ENCODE peak calls at places on chromosomes 1 and 21, in nine cellular contexts. I is hepatocyte, W is MM.1S, N is SK-N-SH, P is HCT116, D is PC-3, T is Karpas-422, H is fibroblast of lung, Z is osteoblast. C is an unnamed sample. For H3K79me2, the result is how much of the 10 kb centered on the place peaks cover.

GRCh38 chr1:160640359-160641123 is 6.3 kb downstream of the SLAMF1 start:
- DNase-seq in P (no peak), W (no peak), I (no peak), T (no peak), Z (peak), N (no peak), D (no peak), H (no peak), C (peak)

GRCh38 chr1:241837901-241838300 is 10.1 kb upstream of the EXO1 start:
- DNase-seq in I (peak), Z (no peak), D (peak), N (no peak), T (no peak), H (peak), P (no peak), W (no peak), C (no peak)

GRCh38 chr1:153245466-153245865 is 14.0 kb upstream of the LORICRIN start:
- DNase-seq in D (no peak), N (no peak), H (no peak), I (no peak), T (no peak), P (no peak), Z (no peak), W (no peak), C (no peak)

GRCh38 chr1:79431341-79431740 is 424.8 kb upstream of the ADGRL4 start:
- DNase-seq in D (no peak), W (no peak), I (no peak), H (no peak), Z (peak), P (no peak), N (no peak), T (no peak), C (no peak)

GRCh38 chr1:111006556-111006955 is 42.8 kb upstream of the LRIF1 start:
- DNase-seq in H (no peak), I (no peak), W (no peak), D (no peak), P (no peak), T (no peak), Z (no peak), N (no peak), C (no peak)

GRCh38 chr1:183105449-183105848 is 80.6 kb upstream of the LAMC2 start:
- DNase-seq in I (no peak), Z (no peak), N (no peak), H (peak), P (no peak), W (no peak), D (no peak), T (no peak), C (no peak)

GRCh38 chr1:35726814-35727433 is 8.2 kb upstream of the C1orf216 start:
- DNase-seq in H (peak), N (peak), Z (peak), P (peak), T (peak), D (peak), I (peak), W (peak), C (peak)

GRCh38 chr1:246459213-246459612 is 47.9 kb downstream of the SMYD3 start:
- DNase-seq in P (no peak), H (no peak), I (no peak), N (no peak), Z (no peak), W (no peak), T (peak), D (no peak), C (no peak)

GRCh38 chr1:29269356-29269755 is 33.0 kb downstream of the PTPRU start:
- DNase-seq in I (no peak), T (peak), P (no peak), D (no peak), N (no peak), Z (no peak), W (no peak), H (no peak), C (no peak)

GRCh38 chr1:227759345-227760300 is 24.4 kb downstream of the SNAP47 start:
- DNase-seq in Z (peak), W (no peak), I (peak), D (peak), T (no peak), N (no peak), H (peak), P (no peak), C (peak)

GRCh38 chr1:232614811-232615210 is 15.1 kb downstream of the SIPA1L2 start:
- DNase-seq in W (no peak), D (no peak), Z (no peak), N (no peak), P (no peak), I (no peak), H (peak), T (no peak), C (no peak)

GRCh38 chr21:23127973-23128372 is 2129.8 kb downstream of the NCAM2 start:
- DNase-seq in D (no peak), H (no peak), P (no peak), W (no peak), N (no peak), T (no peak), Z (no peak), I (no peak), C (no peak)

GRCh38 chr1:46605242-46605641 is 1.2 kb upstream of the MKNK1 start:
- DNase-seq in H (no peak), Z (no peak), T (no peak), I (no peak), D (no peak), W (no peak), P (no peak), N (no peak), C (no peak)

GRCh38 chr1:196733091-196733970 is 41.3 kb upstream of the CFHR3 start:
- DNase-seq in N (no peak), H (no peak), W (no peak), P (no peak), Z (no peak), T (no peak), D (no peak), I (no peak), C (no peak)

GRCh38 chr1:4636186-4636585 is 18.2 kb upstream of the AJAP1 start:
- DNase-seq in P (no peak), H (no peak), I (no peak), D (no peak), N (no peak), Z (peak), W (no peak), T (no peak), C (no peak)

GRCh38 chr1:245155186-245156040 is 628 bp downstream of the KIF26B start:
- DNase-seq in Z (peak), D (peak), N (peak), W (no peak), I (peak), P (no peak), H (peak), T (no peak), C (peak)

GRCh38 chr1:187408217-187409004 is 579.7 kb downstream of the PLA2G4A start:
- DNase-seq in T (no peak), P (no peak), N (no peak), W (no peak), D (no peak), Z (no peak), H (peak), I (no peak), C (peak)

GRCh38 chr1:54094001-54094729 is 40.8 kb downstream of the TCEANC2 start:
- DNase-seq in T (no peak), D (peak), I (peak), H (no peak), W (no peak), P (no peak), N (no peak), Z (no peak), C (no peak)

GRCh38 chr1:182227864-182228547 is 163.6 kb downstream of the GLUL start:
- DNase-seq in I (no peak), D (no peak), H (no peak), N (no peak), Z (no peak), P (no peak), T (no peak), W (no peak), C (no peak)

DNA sequence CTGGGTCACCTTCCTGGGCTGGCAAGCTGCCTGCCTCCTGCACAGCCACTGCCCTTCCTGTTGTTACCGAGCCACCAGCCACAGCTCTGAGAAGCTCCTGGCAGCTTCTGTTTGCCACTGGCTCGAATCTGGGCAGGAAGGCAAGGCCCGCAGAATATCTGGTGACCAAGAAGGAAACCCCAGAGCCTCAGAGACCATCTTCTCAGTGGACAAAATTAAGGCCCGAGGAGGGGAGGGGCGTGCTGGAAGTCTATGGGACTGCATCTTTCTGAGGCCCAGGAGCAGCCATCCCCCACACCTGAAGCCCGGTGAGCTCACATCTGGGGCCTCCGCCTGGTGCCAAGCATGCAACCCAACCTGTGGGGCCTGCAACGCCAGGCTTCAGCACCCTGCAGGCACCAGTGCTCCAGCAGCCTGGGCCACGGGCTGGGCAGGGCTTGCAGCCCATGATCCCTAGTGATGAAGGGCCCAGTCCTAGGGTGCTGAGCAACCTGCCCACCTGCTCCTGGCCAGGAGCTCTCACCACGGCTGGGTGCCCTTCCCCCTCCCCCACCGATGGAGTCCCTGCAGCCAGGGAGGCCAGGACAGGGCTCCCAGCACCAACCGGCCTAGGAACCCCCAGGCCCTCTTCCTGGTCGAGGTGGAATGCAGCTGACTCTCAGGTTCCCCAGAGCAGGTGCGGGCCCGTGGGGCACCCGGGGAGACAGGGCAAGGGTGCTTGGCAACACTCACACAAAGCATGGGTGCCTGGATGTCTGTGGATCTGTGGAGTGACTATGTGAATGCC is 879 bp downstream of the CPTP start:
- DNase-seq in T (peak), Z (peak), W (peak), P (no peak), I (no peak), N (no peak), H (no peak), D (peak), C (peak)
- H3K27ac ChIP-seq in T (peak), Z (peak), W (peak), P (peak), I (peak), N (peak), H (peak), D (peak), C (peak)

DNA sequence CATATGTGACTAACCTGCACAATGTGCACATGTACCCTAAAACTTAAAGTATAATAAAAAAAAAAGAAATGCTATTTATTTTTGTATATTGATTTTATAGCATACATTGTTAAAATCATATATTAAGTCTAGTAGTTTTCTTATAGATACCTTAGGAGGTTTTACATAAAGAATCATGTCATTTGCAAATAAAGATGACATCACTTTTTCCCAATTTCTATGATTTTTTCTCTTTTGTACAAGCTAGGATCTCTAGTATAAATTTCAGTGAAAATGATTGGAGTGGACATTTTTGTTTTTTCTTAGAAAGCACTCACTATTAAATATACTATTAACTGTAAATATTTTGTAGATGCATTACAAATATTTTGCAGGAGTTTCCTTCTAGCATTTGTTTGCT is 20.5 kb upstream of the NTMT2 start:
- DNase-seq in I (no peak), H (no peak), P (no peak), N (no peak), T (no peak), W (no peak), D (no peak), Z (no peak), C (no peak)
- H3K4me2 ChIP-seq in I (no peak), H (no peak), P (no peak), N (no peak), T (no peak), W (no peak), D (no peak), Z (no peak), C (no peak)

GRCh38 chr1:9246841-9247785 is 12.5 kb downstream of the H6PD start:
- DNase-seq in I (no peak), N (no peak), P (no peak), T (no peak), Z (peak), D (no peak), H (no peak), W (no peak), C (no peak)
- H3K79me2 ChIP-seq in I (under half), N (under half), P (under half), T (under half), Z (under half), D (under half), H (under half), W (under half), C (under half)

DNA sequence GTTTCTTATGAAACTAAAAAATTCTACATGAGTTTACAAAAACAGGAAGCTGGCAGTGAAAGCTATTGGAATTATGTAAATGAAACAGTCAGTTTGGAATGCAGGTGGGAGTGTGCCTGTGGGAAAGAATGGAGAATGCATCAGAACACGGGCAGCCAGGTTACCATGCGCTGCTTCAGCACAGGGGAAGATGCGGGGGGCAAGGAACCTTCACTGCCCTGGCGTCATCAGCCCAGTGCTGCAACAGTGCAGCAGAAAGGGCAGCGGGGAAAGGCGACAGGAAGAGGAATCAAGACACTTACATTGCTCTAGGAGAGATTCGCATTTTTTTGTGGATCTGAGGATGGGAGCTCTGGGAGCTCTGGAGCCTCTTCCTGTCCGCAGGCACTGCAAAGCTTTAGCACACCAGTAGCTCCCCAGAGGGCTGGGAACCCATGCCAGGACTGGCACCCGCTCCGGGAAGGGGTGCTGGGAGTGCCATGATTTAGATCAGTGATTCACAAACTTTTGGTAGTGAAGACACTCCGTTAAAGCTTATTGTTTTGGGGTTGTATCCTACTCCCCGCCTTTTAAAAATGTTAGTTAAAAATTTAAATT is 64.1 kb upstream of the WDR26 start:
- DNase-seq in T (no peak), I (peak), P (no peak), H (peak), N (no peak), W (no peak), D (peak), Z (peak), C (peak)
- H3K27ac ChIP-seq in T (no peak), I (peak), P (peak), H (peak), N (peak), W (peak), D (peak), Z (peak), C (peak)

DNA sequence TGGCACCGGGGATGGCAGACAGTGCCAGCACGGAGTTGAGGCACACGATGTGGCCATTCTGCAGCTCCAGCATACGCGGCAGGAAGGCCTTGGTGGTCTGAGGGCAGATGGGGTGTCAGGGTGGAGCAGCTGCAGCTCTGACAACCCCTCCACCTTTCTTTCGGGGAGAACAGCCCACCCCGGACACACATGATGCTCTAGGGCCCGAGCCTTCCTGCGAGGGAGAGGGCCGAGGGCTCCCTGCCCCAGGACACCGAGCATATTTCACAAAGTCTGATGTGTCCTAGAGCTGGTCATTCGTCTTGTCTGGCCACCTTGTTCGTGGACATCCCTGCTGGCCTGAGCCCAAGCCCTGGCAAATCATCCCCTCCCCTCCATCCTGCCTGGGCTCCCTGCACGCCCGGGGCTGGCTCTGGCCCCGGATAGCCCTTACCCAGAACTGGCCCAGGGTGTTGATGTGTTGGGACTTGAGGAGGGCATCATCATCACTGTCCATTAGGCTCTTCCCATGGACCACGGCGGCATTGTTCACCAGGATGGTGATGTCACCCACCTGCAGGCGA is 39.1 kb downstream of the DHRS3 start:
- DNase-seq in W (no peak), Z (no peak), D (no peak), P (no peak), H (no peak), N (no peak), T (no peak), I (no peak), C (no peak)
- H3K4me2 ChIP-seq in W (no peak), Z (no peak), D (no peak), P (no peak), H (no peak), N (no peak), T (no peak), I (no peak), C (no peak)

DNA sequence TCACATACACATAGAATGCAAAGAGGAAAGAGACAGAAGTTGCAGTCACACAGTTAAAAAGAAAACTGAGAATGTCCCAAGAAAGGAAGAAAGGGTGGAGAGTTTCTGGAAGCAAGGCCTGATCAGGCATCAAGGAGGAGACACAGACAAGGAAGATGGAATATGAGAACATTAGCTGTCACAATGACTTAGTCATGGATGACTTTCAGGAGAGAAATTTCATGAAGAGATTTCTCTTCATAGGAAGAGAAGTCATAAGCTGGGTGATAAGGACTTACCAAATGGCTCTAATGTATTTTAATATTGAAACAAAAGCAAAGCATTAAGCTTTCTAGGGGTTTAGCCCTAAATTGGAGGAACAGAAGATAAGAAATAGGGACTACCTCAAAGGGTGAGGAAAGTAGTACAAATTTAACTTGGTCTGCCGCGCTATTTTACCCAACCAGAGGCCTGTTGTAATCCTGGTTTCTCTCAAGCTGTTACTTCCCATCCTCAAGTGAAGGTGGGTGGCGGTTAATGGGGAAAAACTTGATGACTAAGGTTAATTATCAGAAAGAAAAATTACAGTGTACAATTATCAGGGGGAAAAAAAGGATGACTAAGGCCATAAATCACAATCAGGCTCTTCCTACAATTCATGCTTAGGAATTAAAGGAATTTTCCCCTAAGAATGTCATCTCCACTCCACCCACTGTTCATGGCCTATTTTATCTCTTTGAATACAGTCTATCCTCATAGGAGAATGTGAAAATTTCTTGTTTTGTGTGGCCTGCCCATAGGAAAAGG is 93.9 kb upstream of the ADGRL2 start:
- DNase-seq in I (no peak), Z (peak), H (peak), D (peak), N (no peak), P (no peak), W (no peak), T (no peak), C (peak)
- H3K79me2 ChIP-seq in I (under half), Z (under half), H (under half), D (under half), N (under half), P (under half), W (under half), T (under half), C (under half)